ENCODE peak calls at places on chromosome 13, in eight cellular contexts. One of them, this sample, is unnamed.

GRCh38 chr13:48975926-48976676 is 389 bp downstream of the FNDC3A start:
- DNase-seq in stimulated activated CD8-positive, alpha-beta memory T cell treated with anti-CD3 and anti-CD28 coated beads, Interleukin-4, amount 100 ng/mL, for 1 hour: peak
- DNase-seq in A172: peak
- DNase-seq in IMR-90: peak
- DNase-seq in amygdala: peak
- DNase-seq in AG08396: peak
- DNase-seq in hepatic stellate cell: peak
- DNase-seq in putamen: peak
- DNase-seq in this sample: peak

GRCh38 chr13:19860884-19861655 is 2.4 kb downstream of the ZMYM5 start:
- DNase-seq in stimulated activated CD8-positive, alpha-beta memory T cell treated with anti-CD3 and anti-CD28 coated beads, Interleukin-4, amount 100 ng/mL, for 1 hour: no peak
- DNase-seq in A172: peak
- DNase-seq in IMR-90: peak
- DNase-seq in amygdala: peak
- DNase-seq in AG08396: peak
- DNase-seq in hepatic stellate cell: no peak
- DNase-seq in putamen: no peak
- DNase-seq in this sample: no peak

GRCh38 chr13:29165840-29166239 is 345.7 kb downstream of the MTUS2 start:
- DNase-seq in stimulated activated CD8-positive, alpha-beta memory T cell treated with anti-CD3 and anti-CD28 coated beads, Interleukin-4, amount 100 ng/mL, for 1 hour: no peak
- DNase-seq in A172: peak
- DNase-seq in IMR-90: no peak
- DNase-seq in amygdala: no peak
- DNase-seq in AG08396: no peak
- DNase-seq in hepatic stellate cell: no peak
- DNase-seq in putamen: no peak
- DNase-seq in this sample: no peak

GRCh38 chr13:26991508-26992181 is 180.0 kb downstream of the USP12 start:
- DNase-seq in stimulated activated CD8-positive, alpha-beta memory T cell treated with anti-CD3 and anti-CD28 coated beads, Interleukin-4, amount 100 ng/mL, for 1 hour: no peak
- DNase-seq in A172: no peak
- DNase-seq in IMR-90: peak
- DNase-seq in amygdala: peak
- DNase-seq in AG08396: no peak
- DNase-seq in hepatic stellate cell: peak
- DNase-seq in putamen: peak
- DNase-seq in this sample: no peak

GRCh38 chr13:34038326-34039068 is 220.5 kb downstream of the RFC3 start:
- DNase-seq in stimulated activated CD8-positive, alpha-beta memory T cell treated with anti-CD3 and anti-CD28 coated beads, Interleukin-4, amount 100 ng/mL, for 1 hour: no peak
- DNase-seq in A172: no peak
- DNase-seq in IMR-90: no peak
- DNase-seq in amygdala: no peak
- DNase-seq in AG08396: no peak
- DNase-seq in hepatic stellate cell: no peak
- DNase-seq in putamen: peak
- DNase-seq in this sample: no peak

GRCh38 chr13:40058757-40059236 is 403.3 kb downstream of the COG6 start:
- DNase-seq in stimulated activated CD8-positive, alpha-beta memory T cell treated with anti-CD3 and anti-CD28 coated beads, Interleukin-4, amount 100 ng/mL, for 1 hour: no peak
- DNase-seq in A172: no peak
- DNase-seq in IMR-90: no peak
- DNase-seq in amygdala: no peak
- DNase-seq in AG08396: no peak
- DNase-seq in hepatic stellate cell: no peak
- DNase-seq in putamen: no peak
- DNase-seq in this sample: no peak

GRCh38 chr13:113783482-113783881 is 24.5 kb downstream of the TMEM255B start:
- DNase-seq in stimulated activated CD8-positive, alpha-beta memory T cell treated with anti-CD3 and anti-CD28 coated beads, Interleukin-4, amount 100 ng/mL, for 1 hour: no peak
- DNase-seq in A172: no peak
- DNase-seq in IMR-90: no peak
- DNase-seq in amygdala: no peak
- DNase-seq in AG08396: no peak
- DNase-seq in hepatic stellate cell: no peak
- DNase-seq in putamen: no peak
- DNase-seq in this sample: no peak

GRCh38 chr13:35832551-35832950 is 298.6 kb downstream of the DCLK1 start:
- DNase-seq in stimulated activated CD8-positive, alpha-beta memory T cell treated with anti-CD3 and anti-CD28 coated beads, Interleukin-4, amount 100 ng/mL, for 1 hour: no peak
- DNase-seq in A172: no peak
- DNase-seq in IMR-90: peak
- DNase-seq in amygdala: no peak
- DNase-seq in AG08396: no peak
- DNase-seq in hepatic stellate cell: no peak
- DNase-seq in putamen: no peak
- DNase-seq in this sample: no peak

GRCh38 chr13:62643007-62643483 is 1227.4 kb upstream of the PCDH20 start:
- DNase-seq in stimulated activated CD8-positive, alpha-beta memory T cell treated with anti-CD3 and anti-CD28 coated beads, Interleukin-4, amount 100 ng/mL, for 1 hour: no peak
- DNase-seq in A172: peak
- DNase-seq in IMR-90: peak
- DNase-seq in amygdala: no peak
- DNase-seq in AG08396: no peak
- DNase-seq in hepatic stellate cell: no peak
- DNase-seq in putamen: peak
- DNase-seq in this sample: no peak

GRCh38 chr13:32426981-32427851 is 714 bp downstream of the N4BP2L1 start:
- DNase-seq in stimulated activated CD8-positive, alpha-beta memory T cell treated with anti-CD3 and anti-CD28 coated beads, Interleukin-4, amount 100 ng/mL, for 1 hour: no peak
- DNase-seq in A172: no peak
- DNase-seq in IMR-90: peak
- DNase-seq in amygdala: peak
- DNase-seq in AG08396: peak
- DNase-seq in hepatic stellate cell: peak
- DNase-seq in putamen: peak
- DNase-seq in this sample: no peak

GRCh38 chr13:77065456-77066147 is 38.6 kb upstream of the FBXL3 start:
- DNase-seq in stimulated activated CD8-positive, alpha-beta memory T cell treated with anti-CD3 and anti-CD28 coated beads, Interleukin-4, amount 100 ng/mL, for 1 hour: no peak
- DNase-seq in A172: no peak
- DNase-seq in IMR-90: no peak
- DNase-seq in amygdala: no peak
- DNase-seq in AG08396: no peak
- DNase-seq in hepatic stellate cell: no peak
- DNase-seq in putamen: no peak
- DNase-seq in this sample: no peak

GRCh38 chr13:40762849-40763248 is 8.1 kb downstream of the MRPS31 start:
- DNase-seq in stimulated activated CD8-positive, alpha-beta memory T cell treated with anti-CD3 and anti-CD28 coated beads, Interleukin-4, amount 100 ng/mL, for 1 hour: no peak
- DNase-seq in A172: no peak
- DNase-seq in IMR-90: peak
- DNase-seq in amygdala: no peak
- DNase-seq in AG08396: peak
- DNase-seq in hepatic stellate cell: no peak
- DNase-seq in putamen: no peak
- DNase-seq in this sample: no peak

GRCh38 chr13:28356506-28357064 is 138.3 kb downstream of the FLT1 start:
- DNase-seq in stimulated activated CD8-positive, alpha-beta memory T cell treated with anti-CD3 and anti-CD28 coated beads, Interleukin-4, amount 100 ng/mL, for 1 hour: no peak
- DNase-seq in A172: no peak
- DNase-seq in IMR-90: no peak
- DNase-seq in amygdala: no peak
- DNase-seq in AG08396: no peak
- DNase-seq in hepatic stellate cell: no peak
- DNase-seq in putamen: no peak
- DNase-seq in this sample: no peak

GRCh38 chr13:44396963-44397580 is 23.4 kb downstream of the SERP2 start:
- DNase-seq in stimulated activated CD8-positive, alpha-beta memory T cell treated with anti-CD3 and anti-CD28 coated beads, Interleukin-4, amount 100 ng/mL, for 1 hour: no peak
- DNase-seq in A172: no peak
- DNase-seq in IMR-90: peak
- DNase-seq in amygdala: no peak
- DNase-seq in AG08396: no peak
- DNase-seq in hepatic stellate cell: peak
- DNase-seq in putamen: no peak
- DNase-seq in this sample: no peak

GRCh38 chr13:110245421-110245899 is 61.5 kb downstream of the COL4A1 start:
- DNase-seq in stimulated activated CD8-positive, alpha-beta memory T cell treated with anti-CD3 and anti-CD28 coated beads, Interleukin-4, amount 100 ng/mL, for 1 hour: no peak
- DNase-seq in A172: no peak
- DNase-seq in IMR-90: peak
- DNase-seq in amygdala: no peak
- DNase-seq in AG08396: no peak
- DNase-seq in hepatic stellate cell: no peak
- DNase-seq in putamen: no peak
- DNase-seq in this sample: no peak

GRCh38 chr13:100088282-100088647 is 628 bp upstream of the PCCA start:
- DNase-seq in stimulated activated CD8-positive, alpha-beta memory T cell treated with anti-CD3 and anti-CD28 coated beads, Interleukin-4, amount 100 ng/mL, for 1 hour: no peak
- DNase-seq in A172: no peak
- DNase-seq in IMR-90: no peak
- DNase-seq in amygdala: no peak
- DNase-seq in AG08396: no peak
- DNase-seq in hepatic stellate cell: no peak
- DNase-seq in putamen: no peak
- DNase-seq in this sample: no peak

GRCh38 chr13:95749545-95749944 is 72.6 kb downstream of the DNAJC3 start:
- DNase-seq in stimulated activated CD8-positive, alpha-beta memory T cell treated with anti-CD3 and anti-CD28 coated beads, Interleukin-4, amount 100 ng/mL, for 1 hour: no peak
- DNase-seq in A172: no peak
- DNase-seq in IMR-90: no peak
- DNase-seq in amygdala: no peak
- DNase-seq in AG08396: no peak
- DNase-seq in hepatic stellate cell: no peak
- DNase-seq in putamen: no peak
- DNase-seq in this sample: no peak